ENCODE peak calls at places on chromosome 22, in five cellular contexts. H, C, I, O and B are unnamed samples.

GRCh38 chr22:23137905-23138520 is 3.8 kb downstream of the RSPH14 start:
- DNase-seq in I (peak; percentile 92), O (peak; percentile 48), C (no peak), H (no peak), B (no peak)

GRCh38 chr22:19876941-19877625 is 22.4 kb upstream of the GNB1L start:
- DNase-seq in O (no peak), I (no peak), C (no peak), H (peak; percentile 44), B (no peak)

GRCh38 chr22:39917776-39918493 is 17.1 kb downstream of the GRAP2 start:
- DNase-seq in C (no peak), H (no peak), O (no peak), I (no peak), B (no peak)

GRCh38 chr22:41951898-41952474 is at the start of gene SMIM45:
- DNase-seq in H (peak; percentile 77), O (no peak), C (peak; percentile 92), I (peak; percentile 95), B (peak; percentile 97)

GRCh38 chr22:47049078-47049609 is 286.7 kb downstream of the TBC1D22A start:
- DNase-seq in I (no peak), O (no peak), C (no peak), H (no peak), B (no peak)

GRCh38 chr22:30968015-30968923 is at the start of gene MORC2:
- DNase-seq in O (no peak), C (no peak), I (no peak), H (no peak), B (no peak)

GRCh38 chr22:47439643-47440265 is 677.3 kb downstream of the TBC1D22A start:
- DNase-seq in I (no peak), O (no peak), H (no peak), C (no peak), B (no peak)

GRCh38 chr22:20551805-20552449 is 44.5 kb downstream of the MED15 start:
- DNase-seq in H (no peak), I (peak; percentile 72), O (no peak), C (no peak), B (peak; percentile 87)

GRCh38 chr22:38233427-38233826 is 31.6 kb downstream of the MAFF start:
- DNase-seq in C (no peak), I (no peak), O (no peak), H (no peak), B (no peak)

GRCh38 chr22:33013051-33013450 is 45.1 kb downstream of the SYN3 start:
- DNase-seq in C (no peak), H (no peak), O (no peak), I (no peak), B (no peak)

GRCh38 chr22:42169055-42169469 is 38.5 kb upstream of the CYP2D6 start:
- DNase-seq in I (peak; percentile 87), O (peak; percentile 51), C (peak; percentile 89), H (peak; percentile 90), B (peak; percentile 84)

GRCh38 chr22:21802673-21803072 is 64.8 kb downstream of the MAPK1 start:
- DNase-seq in I (no peak), H (no peak), O (no peak), C (no peak), B (no peak)

GRCh38 chr22:39363751-39364484 is 14.1 kb downstream of the SYNGR1 start:
- DNase-seq in O (no peak), C (peak; percentile 20), I (no peak), H (no peak), B (peak; percentile 52)

GRCh38 chr22:28029201-28029948 is 110.3 kb upstream of the PITPNB start:
- DNase-seq in H (peak; percentile 30), C (no peak), I (no peak), O (no peak), B (peak; percentile 79)

GRCh38 chr22:43014062-43014875 is 680 bp downstream of the PACSIN2 start:
- DNase-seq in C (peak; percentile 80), I (peak; percentile 65), O (peak; percentile 27), H (peak; percentile 75), B (peak; percentile 47)

GRCh38 chr22:47727656-47728055 is 965.2 kb downstream of the TBC1D22A start:
- DNase-seq in I (no peak), O (no peak), H (no peak), C (no peak), B (no peak)

GRCh38 chr22:21634844-21635243 is 2.3 kb downstream of the CCDC116 start:
- DNase-seq in I (no peak), H (no peak), O (no peak), C (no peak), B (no peak)

GRCh38 chr22:31056986-31057599 is 24.0 kb upstream of the SMTN start:
- DNase-seq in O (no peak), I (no peak), C (no peak), H (no peak), B (no peak)

GRCh38 chr22:39946571-39947407 is 13.4 kb upstream of the TMA7B start:
- DNase-seq in H (no peak), I (no peak), C (no peak), O (no peak), B (no peak)

GRCh38 chr22:48259991-48260670 is 1497.7 kb downstream of the TBC1D22A start:
- DNase-seq in O (no peak), C (no peak), H (no peak), I (no peak), B (no peak)

GRCh38 chr22:31341386-31342088 is 4.6 kb downstream of the PATZ1 start:
- DNase-seq in H (no peak), I (no peak), O (no peak), C (no peak), B (no peak)

GRCh38 chr22:19448739-19449421 is 1.4 kb upstream of the C22orf39 start:
- DNase-seq in I (peak; percentile 56), O (no peak), C (peak; percentile 13), H (no peak), B (no peak)

GRCh38 chr22:42951093-42951710 is 63.7 kb downstream of the PACSIN2 start:
- DNase-seq in C (no peak), H (no peak), O (no peak), I (no peak), B (no peak)

GRCh38 chr22:40178417-40179409 is 988 bp downstream of the TNRC6B start:
- DNase-seq in O (no peak), H (no peak), C (peak; percentile 79), I (peak; percentile 92), B (peak; percentile 46)

GRCh38 chr22:42680648-42681047 is 31.5 kb upstream of the CYB5R3 start:
- DNase-seq in H (no peak), C (no peak), O (no peak), I (no peak), B (no peak)

GRCh38 chr22:40668611-40669390 is 10.5 kb upstream of the MCHR1 start:
- DNase-seq in H (no peak), C (peak; percentile 35), I (no peak), O (no peak), B (no peak)

GRCh38 chr22:28711820-28712777 is 29.5 kb downstream of the CHEK2 start:
- DNase-seq in C (no peak), O (no peak), I (no peak), H (no peak), B (no peak)

GRCh38 chr22:44625421-44625760 is 76.6 kb upstream of the PRR5 start:
- DNase-seq in H (no peak), O (no peak), I (no peak), C (no peak), B (no peak)

GRCh38 chr22:49009359-49010063 is 818.2 kb downstream of the BRD1 start:
- DNase-seq in I (no peak), C (no peak), H (peak; percentile 31), O (no peak), B (no peak)

GRCh38 chr22:43094085-43094484 is 4.9 kb upstream of the TTLL1 start:
- DNase-seq in H (no peak), O (no peak), I (peak; percentile 68), C (no peak), B (peak; percentile 66)

GRCh38 chr22:31906569-31906968 is 37.8 kb upstream of the YWHAH start:
- DNase-seq in C (no peak), I (no peak), H (no peak), O (no peak), B (no peak)

GRCh38 chr22:22343603-22344276 is 99.2 kb downstream of the VPREB1 start:
- DNase-seq in C (no peak), O (no peak), H (no peak), I (no peak), B (no peak)

GRCh38 chr22:25219948-25220442 is 556 bp downstream of the CRYBB2 start:
- DNase-seq in C (no peak), H (no peak), I (no peak), O (no peak), B (no peak)

GRCh38 chr22:41659941-41660340 is 28.7 kb downstream of the SNU13 start:
- DNase-seq in C (no peak), I (no peak), O (no peak), H (no peak), B (no peak)

GRCh38 chr22:23062616-23063538 is 7.4 kb upstream of the GNAZ start:
- DNase-seq in O (no peak), I (no peak), H (no peak), C (no peak), B (peak; percentile 4)

GRCh38 chr22:22380098-22381030 is 128.2 kb downstream of the ZNF280B start:
- DNase-seq in I (peak; percentile 78), H (peak; percentile 82), C (peak; percentile 53), O (no peak), B (peak; percentile 38)

GRCh38 chr22:44172370-44173108 is 8.2 kb upstream of the PARVG start:
- DNase-seq in H (no peak), I (peak; percentile 54), C (peak; percentile 48), O (no peak), B (no peak)

GRCh38 chr22:29917052-29917902 is 34.3 kb downstream of the MTMR3 start:
- DNase-seq in H (no peak), O (no peak), C (no peak), I (no peak), B (no peak)
- H3K4me1 ChIP-seq in H (peaks cover 6% of the 10 kb centered on the region), O (peaks cover 22% of the 10 kb centered on the region), C (peaks cover 19% of the 10 kb centered on the region), I (peaks cover 2% of the 10 kb centered on the region), B (no peaks in the 10 kb centered on the region)

DNA sequence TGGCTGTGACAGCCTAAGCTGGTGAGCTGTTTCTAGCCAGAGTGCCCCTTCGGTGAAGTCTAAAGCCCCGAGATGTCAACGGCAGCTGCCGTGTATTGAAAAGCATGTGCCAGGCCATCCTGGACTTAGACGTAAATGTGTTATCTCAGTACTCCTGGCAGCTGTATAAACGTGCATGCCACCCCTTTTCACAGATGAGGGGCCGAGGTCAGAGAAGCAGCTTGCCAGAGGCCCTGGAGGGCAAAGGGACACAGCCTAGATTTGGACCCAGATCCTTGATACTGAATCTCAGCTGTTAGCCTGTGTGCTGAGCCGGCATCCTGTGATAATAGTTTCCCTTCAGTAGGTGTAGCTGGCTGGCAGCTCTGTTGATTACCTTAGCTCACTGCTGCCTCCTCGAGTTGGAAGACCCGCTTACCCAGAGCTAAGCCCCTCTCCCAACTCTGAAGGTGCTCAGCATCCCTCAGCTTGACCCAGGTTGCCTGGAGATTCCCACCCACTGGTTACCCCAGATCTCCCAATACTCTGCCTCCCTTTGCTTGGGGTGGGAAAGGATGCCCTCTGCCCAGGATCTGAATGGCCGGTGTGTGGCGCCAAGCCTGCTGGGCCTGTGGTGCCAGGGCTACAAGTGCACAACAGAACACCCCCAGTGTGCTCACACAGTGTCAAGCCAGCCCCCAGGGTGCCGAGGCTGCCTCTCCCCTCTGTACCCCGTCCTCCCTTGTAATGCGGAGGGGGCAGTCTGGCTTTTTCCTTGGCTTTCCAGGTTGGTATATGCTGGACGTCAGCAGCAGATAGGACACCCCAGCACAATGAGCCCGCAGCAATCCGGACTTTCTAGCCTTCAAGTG is 59.8 kb upstream of the WNT7B start:
- DNase-seq in I (peak; percentile 87), C (peak; percentile 61), H (no peak), O (peak; percentile 33), B (peak; percentile 76)
- H3K4me1 ChIP-seq in I (peaks cover 34% of the 10 kb centered on the region), C (peaks cover 13% of the 10 kb centered on the region), H (peaks cover 11% of the 10 kb centered on the region), O (peaks cover 18% of the 10 kb centered on the region), B (peaks cover 33% of the 10 kb centered on the region)

GRCh38 chr22:37015587-37015878 is 3.7 kb downstream of the TST start:
- DNase-seq in H (no peak), I (no peak), C (no peak), O (no peak), B (no peak)
- H3K4me1 ChIP-seq in H (peaks cover 2% of the 10 kb centered on the region), I (peaks cover 10% of the 10 kb centered on the region), C (peaks cover 20% of the 10 kb centered on the region), O (peaks cover 7% of the 10 kb centered on the region), B (peaks cover 6% of the 10 kb centered on the region)

GRCh38 chr22:50325444-50326224 is 1.2 kb downstream of the DENND6B start:
- DNase-seq in H (no peak), O (no peak), C (no peak), I (no peak), B (no peak)
- H3K4me1 ChIP-seq in H (peaks cover 2% of the 10 kb centered on the region), O (peaks cover 10% of the 10 kb centered on the region), C (no peaks in the 10 kb centered on the region), I (peaks cover 12% of the 10 kb centered on the region), B (no peaks in the 10 kb centered on the region)